ENCODE peak calls at places on chromosomes 6 and 20, in seven cellular contexts. Y is CD8-positive, alpha-beta memory T cell; E is body of pancreas; T is heart right ventricle; L is fibroblast of lung; J is CD8-positive, alpha-beta T cell; P is suprapubic skin. K is an unnamed sample.
A peak's percentile ranks its signal among the peaks of the same experiment; 100 is the strongest.

GRCh38 chr20:3243718-3244358 is 4.8 kb upstream of the SLC4A11 start:
- DNase-seq in Y (no peak), E (no peak), T (no peak), L (no peak), J (no peak), P (no peak), K (no peak)

GRCh38 chr6:14578994-14579393 is 461.4 kb downstream of the CD83 start:
- DNase-seq in Y (no peak), E (no peak), T (no peak), L (no peak), J (no peak), P (no peak), K (no peak)

GRCh38 chr20:17014217-17014616 is 212.6 kb upstream of the PCSK2 start:
- DNase-seq in Y (no peak), E (no peak), T (no peak), L (no peak), J (no peak), P (no peak), K (no peak)

GRCh38 chr6:24252215-24252614 is 105.6 kb downstream of the DCDC2 start:
- DNase-seq in Y (no peak), E (no peak), T (no peak), L (no peak), J (no peak), P (no peak), K (peak; percentile 23)

GRCh38 chr6:167111597-167111996 is 11.3 kb upstream of the CCR6 start:
- DNase-seq in Y (no peak), E (no peak), T (no peak), L (no peak), J (no peak), P (no peak), K (no peak)

GRCh38 chr20:15846446-15846845 is 726.8 kb downstream of the KIF16B start:
- DNase-seq in Y (no peak), E (no peak), T (no peak), L (no peak), J (no peak), P (no peak), K (no peak)

GRCh38 chr20:57417051-57417689 is 26.0 kb downstream of the RBM38 start:
- DNase-seq in Y (no peak), E (no peak), T (no peak), L (no peak), J (no peak), P (no peak), K (no peak)

GRCh38 chr20:18738888-18739287 is 74.7 kb upstream of the SCP2D1 start:
- DNase-seq in Y (no peak), E (no peak), T (no peak), L (no peak), J (no peak), P (no peak), K (no peak)

GRCh38 chr20:31968299-31969126 is 562 bp downstream of the XKR7 start:
- DNase-seq in Y (peak; percentile 83), E (peak; percentile 66), T (peak; percentile 82), L (peak; percentile 54), J (peak; percentile 89), P (peak; percentile 76), K (peak; percentile 99)

GRCh38 chr6:6788394-6789020 is 200.0 kb downstream of the LY86 start:
- DNase-seq in Y (peak; percentile 8), E (no peak), T (no peak), L (no peak), J (no peak), P (no peak), K (peak; percentile 59)

GRCh38 chr6:110323004-110323657 is 35.0 kb downstream of the METTL24 start:
- DNase-seq in Y (no peak), E (no peak), T (no peak), L (no peak), J (no peak), P (no peak), K (no peak)

GRCh38 chr6:154805288-154805911 is 72.2 kb downstream of the SCAF8 start:
- DNase-seq in Y (peak; percentile 33), E (no peak), T (no peak), L (peak; percentile 35), J (no peak), P (no peak), K (peak; percentile 10)
- H3K36me3 ChIP-seq in Y (peaks cover 45% of the 10 kb centered on the region), E (peaks cover 17% of the 10 kb centered on the region), T (peaks cover 84% of the 10 kb centered on the region), L (peaks cover 1% of the 10 kb centered on the region), J (peaks cover 34% of the 10 kb centered on the region), P (peaks cover 54% of the 10 kb centered on the region), K (peaks cover 14% of the 10 kb centered on the region)

GRCh38 chr6:18078875-18079274 is 43.6 kb downstream of the NHLRC1 start:
- DNase-seq in Y (no peak), E (no peak), T (no peak), L (no peak), J (no peak), P (no peak), K (no peak)
- H3K4me3 ChIP-seq in Y (no peak overlapping the region), E (no peak overlapping the region), T (no peak overlapping the region), L (no peak overlapping the region), J (no peak overlapping the region), P (no peak overlapping the region), K (no peak overlapping the region)

GRCh38 chr6:4057036-4057435 is 21.9 kb downstream of the FAM217A start:
- DNase-seq in Y (no peak), E (no peak), T (no peak), L (no peak), J (no peak), P (no peak), K (no peak)

GRCh38 chr6:4059115-4059777 is 19.7 kb downstream of the FAM217A start:
- DNase-seq in Y (peak; percentile 44), E (no peak), T (no peak), L (peak; percentile 88), J (peak; percentile 68), P (no peak), K (no peak)

GRCh38 chr6:4055420-4056041 is 23.4 kb downstream of the FAM217A start:
- DNase-seq in Y (no peak), E (peak; percentile 55), T (no peak), L (peak; percentile 77), J (no peak), P (no peak), K (no peak)
- H3K36me3 ChIP-seq in Y (peaks cover 52% of the 10 kb centered on the region), E (peaks cover 49% of the 10 kb centered on the region), T (peaks cover 95% of the 10 kb centered on the region), L (peaks cover 2% of the 10 kb centered on the region), J (peaks cover 59% of the 10 kb centered on the region), P (peaks cover 86% of the 10 kb centered on the region), K (peaks cover 28% of the 10 kb centered on the region)

GRCh38 chr20:380763-381580 is 412 bp downstream of the TRIB3 start:
- DNase-seq in Y (peak; percentile 59), E (peak; percentile 66), T (peak; percentile 53), L (peak; percentile 31), J (peak; percentile 80), P (no peak), K (peak; percentile 95)
- H3K4me3 ChIP-seq in Y (peak overlapping the region; percentile 53), E (peak overlapping the region; percentile 67), T (peak overlapping the region; percentile 62), L (peak overlapping the region; percentile 63), J (peak overlapping the region; percentile 76), P (peak overlapping the region; percentile 81), K (peak overlapping the region; percentile 65)

DNA sequence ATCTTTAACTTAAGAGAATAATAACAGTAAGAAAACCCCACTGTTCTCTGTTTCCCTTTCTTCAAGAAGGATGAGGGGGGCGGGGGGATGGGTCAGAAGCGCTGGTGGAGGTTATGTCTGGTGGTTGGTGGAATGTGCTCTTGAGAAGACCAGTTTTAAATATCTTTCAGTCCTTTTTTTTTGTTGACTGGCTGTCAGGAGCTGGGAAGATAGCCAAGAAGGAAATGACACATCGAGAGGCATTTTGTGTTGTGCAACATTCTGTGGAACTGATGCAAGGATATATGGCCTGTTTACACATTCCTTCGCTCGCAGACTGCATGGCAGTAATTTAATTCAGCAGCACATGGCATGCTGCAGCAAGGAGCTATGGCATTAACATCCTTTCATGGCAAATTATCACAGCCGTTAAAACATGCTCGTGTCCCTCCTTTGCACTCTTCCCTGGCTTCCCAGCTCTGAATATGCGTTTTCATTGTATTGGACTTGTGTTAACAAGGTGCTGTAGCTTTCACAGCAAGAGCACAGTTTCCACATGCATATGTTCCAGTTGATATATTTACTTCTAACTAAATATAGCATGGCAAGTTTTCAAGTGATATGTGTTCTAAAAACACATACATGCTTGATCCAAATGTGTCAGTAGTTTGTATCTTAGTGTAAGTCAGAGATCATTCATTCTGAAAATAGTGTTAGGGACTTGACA is 68.2 kb upstream of the SUPT3H start:
- DNase-seq in Y (no peak), E (peak; percentile 82), T (peak; percentile 23), L (peak; percentile 98), J (no peak), P (peak; percentile 70), K (no peak)
- H3K36me3 ChIP-seq in Y (no peaks in the 10 kb centered on the region), E (no peaks in the 10 kb centered on the region), T (no peaks in the 10 kb centered on the region), L (no peaks in the 10 kb centered on the region), J (no peaks in the 10 kb centered on the region), P (no peaks in the 10 kb centered on the region), K (no peaks in the 10 kb centered on the region)

DNA sequence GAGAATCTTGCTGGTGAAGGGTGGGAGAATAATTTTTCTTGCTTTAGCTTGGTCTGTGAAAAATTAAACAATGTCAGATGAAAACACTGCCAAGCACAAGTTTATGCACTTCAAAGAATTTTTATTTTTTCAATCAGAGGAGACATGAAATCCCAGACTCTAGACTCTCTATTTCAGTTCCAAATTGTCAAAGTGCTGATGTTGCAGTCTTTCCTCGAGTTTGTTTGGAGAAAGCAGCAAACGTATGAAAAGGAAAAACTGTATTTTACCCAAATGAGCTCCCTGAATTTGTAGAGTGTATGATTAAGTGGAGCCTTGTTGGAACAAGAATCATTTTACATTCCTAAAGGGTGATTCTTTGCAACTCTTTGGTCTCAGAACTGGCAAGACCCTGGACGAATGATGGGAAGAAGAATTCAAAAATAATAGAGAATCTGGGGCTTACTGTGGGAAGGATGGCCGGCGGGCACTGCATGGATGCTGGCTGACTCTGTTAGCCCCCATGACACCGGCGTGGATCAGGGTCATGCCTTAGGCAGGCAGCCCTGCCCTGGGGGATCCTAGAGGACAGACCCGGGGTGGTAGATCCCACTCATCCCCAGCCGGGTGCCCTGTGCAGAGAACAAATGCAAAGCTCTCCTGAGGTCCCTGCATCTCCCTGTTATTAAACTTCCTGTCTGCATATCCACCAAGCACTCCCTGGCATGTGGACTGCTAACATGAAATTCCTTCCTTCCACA is 207.4 kb downstream of the FNDC1 start:
- DNase-seq in Y (no peak), E (no peak), T (no peak), L (peak; percentile 52), J (no peak), P (no peak), K (no peak)
- H3K4me3 ChIP-seq in Y (no peak overlapping the region), E (no peak overlapping the region), T (no peak overlapping the region), L (no peak overlapping the region), J (no peak overlapping the region), P (no peak overlapping the region), K (no peak overlapping the region)